ENCODE peak calls at places on chromosomes 12 and 14, in six cellular contexts. N is IMR-90, A is H9, Y is mesendoderm, C is H1, Z is trophoblast cell. W is an unnamed sample. For H3K4me1 and H3K27me3, the result is how much of the 10 kb centered on the place peaks cover.

GRCh38 chr12:12891646-12892355 is 439 bp downstream of the GPRC5A start:
- DNase-seq in C (no peak), N (no peak), A (no peak), Z (no peak), Y (no peak), W (no peak)

GRCh38 chr14:90699016-90699415 is 117.2 kb downstream of the TTC7B start:
- DNase-seq in Y (no peak), C (no peak), Z (no peak), N (no peak), A (no peak), W (no peak)

GRCh38 chr12:45726594-45727300 is 2.8 kb upstream of the ARID2 start:
- DNase-seq in Z (peak), C (no peak), Y (peak), A (peak), N (peak), W (no peak)

GRCh38 chr12:94244165-94245133 is 96.1 kb downstream of the PLXNC1 start:
- DNase-seq in Z (no peak), A (no peak), Y (no peak), N (no peak), C (no peak), W (no peak)

GRCh38 chr12:2301531-2302461 is 249.0 kb downstream of the CACNA1C start:
- DNase-seq in A (no peak), N (peak), Y (no peak), Z (no peak), C (no peak), W (no peak)

GRCh38 chr12:69501154-69501895 is 31.1 kb downstream of the FRS2 start:
- DNase-seq in A (no peak), C (no peak), N (peak), Y (no peak), Z (no peak), W (no peak)

GRCh38 chr12:109927622-109928021 is 27.5 kb downstream of the TCHP start:
- DNase-seq in Z (no peak), N (peak), A (peak), C (no peak), Y (peak), W (no peak)

GRCh38 chr12:5348491-5348890 is 83.4 kb upstream of the NTF3 start:
- DNase-seq in Y (peak), C (no peak), A (no peak), Z (no peak), N (no peak), W (no peak)

GRCh38 chr14:30223385-30223785 is 295.7 kb upstream of the PRKD1 start:
- DNase-seq in C (no peak), N (peak), A (no peak), Y (peak), Z (peak), W (no peak)

GRCh38 chr12:53211476-53212381 is 4.7 kb upstream of the ITGB7 start:
- DNase-seq in Y (peak), Z (no peak), C (no peak), A (peak), N (no peak), W (no peak)

GRCh38 chr12:108008163-108008562 is 120.9 kb upstream of the WSCD2 start:
- DNase-seq in N (no peak), Y (no peak), Z (no peak), A (no peak), C (no peak), W (no peak)

GRCh38 chr14:71022015-71022919 is 115.0 kb downstream of the PCNX1 start:
- DNase-seq in Y (no peak), N (no peak), Z (no peak), A (no peak), C (no peak), W (no peak)

GRCh38 chr12:129902371-129903091 is 1.3 kb downstream of the TMEM132D start:
- DNase-seq in Y (peak), N (no peak), Z (no peak), A (peak), C (no peak), W (no peak)

GRCh38 chr12:93918262-93918661 is 230.1 kb upstream of the PLXNC1 start:
- DNase-seq in A (no peak), C (no peak), Y (no peak), N (peak), Z (peak), W (no peak)

GRCh38 chr14:94394594-94395305 is 6.3 kb upstream of the SERPINA1 start:
- DNase-seq in N (peak), A (no peak), Z (peak), C (no peak), Y (no peak), W (no peak)

GRCh38 chr12:43636706-43637105 is 84.7 kb upstream of the ADAMTS20 start:
- DNase-seq in Z (no peak), Y (no peak), A (no peak), N (no peak), C (no peak), W (no peak)

GRCh38 chr12:97567619-97568110 is 105.1 kb downstream of the RMST start:
- DNase-seq in Y (no peak), N (no peak), Z (no peak), A (no peak), C (no peak), W (no peak)

GRCh38 chr12:21710944-21711343 is 53.3 kb upstream of the LDHB start:
- DNase-seq in A (no peak), N (no peak), C (no peak), Z (no peak), Y (no peak), W (no peak)

GRCh38 chr12:56315256-56315625 is 547 bp downstream of the CNPY2 start:
- DNase-seq in N (no peak), A (no peak), Z (no peak), C (no peak), Y (peak), W (no peak)
- H4K8ac ChIP-seq in N (peak), A (peak), Z (peak), C (peak), Y (no peak), W (no peak)

DNA sequence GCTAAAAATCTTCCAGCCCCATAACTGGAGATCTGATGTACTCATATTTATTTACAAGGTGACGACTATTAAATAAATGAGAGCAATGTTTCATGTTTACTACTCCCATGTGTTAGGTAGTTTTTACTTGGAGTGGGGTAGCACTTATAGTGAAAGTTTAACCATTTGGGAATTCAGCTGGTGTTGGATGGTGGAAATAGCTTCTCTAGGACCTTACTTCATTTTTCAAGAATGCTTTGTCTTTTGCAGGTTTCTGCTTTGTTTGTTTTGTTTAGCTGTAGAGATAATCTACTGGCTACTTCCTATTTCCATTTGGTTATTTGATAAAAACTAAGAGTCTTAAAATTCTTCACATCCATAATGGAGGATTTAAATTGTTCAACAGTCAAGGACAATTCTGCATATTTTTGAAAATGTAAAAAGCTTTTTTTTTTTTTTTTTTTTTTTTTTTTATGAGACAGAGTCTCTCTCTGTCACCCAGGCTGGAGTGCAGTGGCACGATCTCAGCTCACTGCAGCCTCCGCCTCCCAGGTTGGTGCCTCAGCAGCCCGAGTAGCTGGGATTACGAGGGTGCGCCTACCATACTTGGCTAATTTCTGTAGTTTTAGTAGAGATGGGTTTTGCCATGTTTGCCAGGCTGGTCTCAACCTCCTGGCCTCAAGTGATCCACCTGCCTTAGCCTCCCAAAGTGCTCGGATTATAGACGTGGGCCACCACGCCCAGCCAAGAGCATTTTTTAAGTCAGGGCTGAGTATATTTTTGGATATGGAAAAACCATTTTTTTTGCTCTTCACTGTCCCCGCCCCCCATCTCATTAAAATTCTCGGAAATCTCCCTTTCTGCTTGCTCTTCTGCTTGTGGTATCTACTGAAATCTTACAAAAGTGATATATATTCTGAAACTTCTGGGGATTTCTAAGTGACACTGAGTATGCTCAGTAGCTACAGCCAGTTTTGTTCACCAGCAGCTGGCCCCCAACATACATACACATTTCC is 1.4 kb upstream of the ABCD2 start:
- DNase-seq in C (no peak), N (no peak), Y (peak), Z (no peak), A (no peak), W (no peak)
- H3K4me1 ChIP-seq in C (under half), N (under half), Y (under half), Z (under half), A (under half), W (under half)

GRCh38 chr14:41609704-41610183 is 3.1 kb downstream of the LRFN5 start:
- DNase-seq in N (peak), C (no peak), Z (no peak), Y (peak), A (peak), W (peak)
- H3K27me3 ChIP-seq in N (under half), C (under half), Z (under half), Y (under half), A (under half), W (under half)

DNA sequence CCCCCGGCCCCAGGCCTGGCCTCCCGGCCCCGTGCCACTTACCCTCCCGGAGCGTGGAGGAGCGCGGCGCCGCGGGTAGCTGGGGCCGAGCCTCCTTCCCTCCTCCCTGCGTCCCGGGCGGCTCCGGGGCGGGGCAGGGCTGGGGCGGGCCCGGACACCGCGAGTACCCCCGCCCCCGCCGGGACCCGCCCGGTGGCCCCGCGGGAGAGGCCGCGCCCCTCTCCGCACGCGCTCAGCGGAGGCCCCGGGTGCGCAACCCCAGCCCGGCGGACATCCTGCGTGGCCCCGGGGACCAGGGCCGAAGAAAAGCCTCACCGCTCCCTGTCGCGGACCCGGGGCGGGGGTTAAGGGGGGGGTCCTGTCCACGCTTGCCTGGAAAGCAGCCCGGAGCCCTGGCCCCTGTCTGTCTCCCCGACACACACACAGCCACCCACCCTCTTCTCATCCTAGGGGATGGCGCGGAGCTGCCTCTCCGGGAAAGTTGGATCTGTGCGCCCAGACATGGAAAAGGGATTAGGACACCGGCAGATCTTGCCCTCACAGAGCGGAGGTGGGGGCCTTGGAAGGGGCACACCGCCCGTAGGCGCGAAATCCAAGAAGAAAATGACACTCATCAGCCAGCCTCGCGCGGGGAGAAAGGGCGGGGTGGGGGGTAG is at the start of gene SYNE3:
- DNase-seq in C (no peak), N (no peak), Z (no peak), A (no peak), Y (no peak), W (no peak)
- H4K8ac ChIP-seq in C (peak), N (peak), Z (no peak), A (no peak), Y (no peak), W (no peak)

W was measured in neuronal stem cell.